ENCODE peak calls at places on chromosomes 3 and 15, in nine cellular contexts. S is LNCaP clone FGC; R is thyroid gland; T is stomach; Z is thoracic aorta; D is HL-60; A is CD8-positive, alpha-beta T cell; H is lower leg skin; G is foreskin fibroblast. M is an unnamed sample.

GRCh38 chr15:37709669-37710068 is 224.8 kb upstream of the TMCO5A start:
- DNase-seq in S (no peak), R (no peak), T (no peak), Z (no peak), D (no peak), A (no peak), H (no peak), G (no peak), M (no peak)

GRCh38 chr3:128036119-128036518 is 16.1 kb upstream of the SEC61A1 start:
- DNase-seq in S (no peak), R (no peak), T (no peak), Z (no peak), D (no peak), A (no peak), H (no peak), G (no peak), M (no peak)

GRCh38 chr3:14976317-14976716 is 28.9 kb downstream of the NR2C2 start:
- DNase-seq in S (no peak), R (no peak), T (no peak), Z (no peak), D (no peak), A (no peak), H (no peak), G (no peak), M (no peak)

GRCh38 chr3:148146947-148147346 is 550.8 kb upstream of the AGTR1 start:
- DNase-seq in S (no peak), R (peak; percentile 23), T (no peak), Z (no peak), D (no peak), A (no peak), H (no peak), G (peak; percentile 71), M (peak; percentile 65)

GRCh38 chr15:62035256-62035908 is 24.9 kb downstream of the VPS13C start:
- DNase-seq in S (no peak), R (no peak), T (no peak), Z (no peak), D (no peak), A (no peak), H (no peak), G (peak; percentile 38), M (peak; percentile 28)

GRCh38 chr3:24354230-24354629 is 140.4 kb downstream of the THRB start:
- DNase-seq in S (no peak), R (no peak), T (no peak), Z (no peak), D (no peak), A (no peak), H (no peak), G (no peak), M (no peak)

GRCh38 chr3:144864646-144865045 is 893.0 kb downstream of the DIPK2A start:
- DNase-seq in S (no peak), R (no peak), T (no peak), Z (no peak), D (no peak), A (no peak), H (no peak), G (no peak), M (no peak)

GRCh38 chr3:9826815-9827574 is 16.8 kb downstream of the RPUSD3 start:
- DNase-seq in S (no peak), R (no peak), T (no peak), Z (no peak), D (peak; percentile 63), A (no peak), H (no peak), G (no peak), M (no peak)

GRCh38 chr15:66760968-66761722 is 59.1 kb downstream of the SMAD6 start:
- DNase-seq in S (no peak), R (no peak), T (no peak), Z (no peak), D (no peak), A (no peak), H (no peak), G (no peak), M (no peak)

GRCh38 chr15:101124731-101125558 is 126.9 kb downstream of the CHSY1 start:
- DNase-seq in S (no peak), R (no peak), T (no peak), Z (no peak), D (peak; percentile 54), A (no peak), H (no peak), G (peak; percentile 47), M (peak; percentile 77)

GRCh38 chr15:83057660-83058376 is 9.2 kb downstream of the BTBD1 start:
- DNase-seq in S (no peak), R (peak; percentile 31), T (no peak), Z (no peak), D (no peak), A (no peak), H (no peak), G (no peak), M (no peak)
- TF ChIP-seq CTCF in S (no peak), R (no peak), T (no peak), Z (no peak), D (no peak), A (no peak), H (no peak), G (no peak), M (no peak)

DNA sequence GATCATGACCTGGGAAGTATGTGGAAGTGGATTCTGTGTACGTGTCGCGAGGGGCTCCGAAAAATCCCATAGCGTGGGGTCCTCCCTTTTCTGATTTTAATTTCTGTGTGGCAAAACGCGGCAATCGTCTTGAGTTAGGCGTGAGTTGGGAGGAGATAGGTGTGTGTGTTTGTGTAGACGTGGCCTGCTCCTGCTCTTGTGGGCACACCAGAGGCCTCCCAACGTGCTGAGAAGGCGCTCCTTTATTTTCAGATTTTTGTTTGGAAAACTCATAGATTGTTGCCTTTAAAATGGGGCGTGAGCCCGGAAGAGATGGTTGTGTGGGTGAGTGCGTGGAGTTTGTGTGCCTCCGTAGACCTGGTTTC is 1.3 kb downstream of the TRIM71 start:
- DNase-seq in S (no peak), R (no peak), T (no peak), Z (no peak), D (no peak), A (no peak), H (no peak), G (no peak), M (no peak)
- H3K4me3 ChIP-seq in S (no peak overlapping the region), R (no peak overlapping the region), T (peak overlapping the region; percentile 63), Z (peak overlapping the region; percentile 67), D (no peak overlapping the region), A (no peak overlapping the region), H (no peak overlapping the region), G (no peak overlapping the region), M (no peak overlapping the region)

GRCh38 chr3:33732394-33732793 is 14.3 kb upstream of the CLASP2 start:
- DNase-seq in S (no peak), R (no peak), T (no peak), Z (no peak), D (no peak), A (no peak), H (no peak), G (no peak), M (no peak)
- TF ChIP-seq CTCF in S (no peak), R (no peak), T (no peak), Z (peak; percentile 19), D (no peak), A (peak; percentile 29), H (no peak), G (peak; percentile 22), M (no peak)

DNA sequence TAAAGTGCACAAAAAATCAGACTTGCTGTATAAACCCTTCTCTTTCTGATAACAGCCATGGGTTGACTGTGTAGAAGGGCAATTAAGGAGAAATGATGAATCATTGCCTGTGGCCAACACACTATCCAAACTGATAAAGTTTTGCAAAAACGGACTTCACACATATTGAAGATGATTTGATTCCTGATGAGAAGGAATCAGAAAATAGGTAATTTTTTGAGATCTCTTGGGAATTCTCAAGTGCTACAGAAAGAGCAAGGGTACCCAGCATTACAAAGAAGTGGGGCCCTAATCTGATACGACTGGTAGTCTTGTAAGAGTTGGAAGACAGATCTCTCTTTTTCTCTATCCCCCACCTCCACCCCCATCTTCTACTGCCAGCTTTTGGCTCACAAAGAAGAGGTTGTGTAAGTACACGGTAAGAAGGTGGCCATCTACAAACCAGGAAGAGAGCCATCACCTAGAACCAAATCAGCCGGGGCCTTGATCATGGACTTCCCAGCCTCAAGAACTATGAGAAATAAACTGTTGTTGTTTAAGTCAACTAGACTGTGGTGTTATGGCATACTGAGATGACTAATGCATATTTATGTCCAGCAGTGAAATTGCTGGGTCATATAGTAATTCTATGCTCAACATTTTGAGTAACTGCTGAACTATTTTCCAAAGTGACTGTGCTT is 254.7 kb downstream of the EDEM1 start:
- DNase-seq in S (no peak), R (no peak), T (no peak), Z (no peak), D (no peak), A (no peak), H (no peak), G (no peak), M (no peak)
- H3K4me3 ChIP-seq in S (no peak overlapping the region), R (no peak overlapping the region), T (no peak overlapping the region), Z (no peak overlapping the region), D (no peak overlapping the region), A (no peak overlapping the region), H (no peak overlapping the region), G (no peak overlapping the region), M (no peak overlapping the region)

DNA sequence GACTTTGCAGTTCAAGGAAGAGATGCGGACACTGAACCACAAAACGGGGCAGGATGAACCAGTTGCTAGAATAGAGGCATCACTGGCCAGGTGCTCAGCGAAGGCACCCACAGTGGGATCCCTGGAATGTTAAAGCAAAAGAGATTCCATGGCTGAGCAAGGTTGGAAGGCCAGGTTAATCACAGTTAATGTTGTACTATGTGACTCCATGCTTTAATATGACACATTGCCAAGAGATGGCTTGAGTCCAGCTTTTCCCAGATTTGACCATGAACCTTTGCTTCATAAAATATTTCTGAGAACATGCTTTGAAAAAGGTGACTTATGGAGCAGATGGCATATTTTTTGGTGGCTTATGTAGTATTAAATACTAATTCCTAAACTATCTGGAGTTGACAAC is 76.2 kb upstream of the CMTM7 start:
- DNase-seq in S (no peak), R (no peak), T (no peak), Z (no peak), D (no peak), A (no peak), H (no peak), G (no peak), M (no peak)
- TF ChIP-seq CTCF in S (no peak), R (no peak), T (no peak), Z (no peak), D (no peak), A (no peak), H (no peak), G (no peak), M (no peak)

DNA sequence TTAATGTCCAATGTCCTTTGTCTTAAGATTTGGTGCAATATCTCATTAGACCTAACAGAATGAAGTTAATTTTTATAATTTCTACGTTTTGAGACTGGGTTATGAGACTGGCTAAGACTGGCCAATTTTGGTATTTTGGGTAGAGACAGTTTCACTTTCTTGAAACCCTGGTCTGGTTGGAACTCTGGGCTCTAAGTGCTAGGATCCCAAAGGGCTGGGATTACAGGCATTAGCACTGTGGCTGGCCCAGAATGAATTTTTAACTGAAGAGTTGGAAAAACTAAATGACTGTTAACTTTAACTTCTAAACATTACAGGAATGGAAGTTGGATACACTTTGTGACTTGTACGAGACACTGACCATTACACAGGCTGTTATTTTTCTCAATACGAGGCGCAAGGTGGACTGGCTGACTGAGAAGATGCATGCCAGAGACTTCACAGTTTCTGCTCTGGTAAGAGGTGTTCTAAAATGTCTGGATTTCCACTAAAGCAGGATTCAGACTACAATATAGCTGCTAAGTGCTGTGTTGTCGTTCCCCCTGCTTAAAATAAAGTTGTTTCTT is 3.5 kb downstream of the EIF4A2 start:
- DNase-seq in S (no peak), R (no peak), T (no peak), Z (no peak), D (no peak), A (no peak), H (no peak), G (no peak), M (no peak)
- H3K4me3 ChIP-seq in S (peak overlapping the region; percentile 13), R (no peak overlapping the region), T (peak overlapping the region; percentile 98), Z (peak overlapping the region; percentile 8), D (peak overlapping the region; percentile 89), A (no peak overlapping the region), H (no peak overlapping the region), G (peak overlapping the region; percentile 99), M (peak overlapping the region; percentile 18)

GRCh38 chr15:30924353-30924752 is 20.6 kb downstream of the FAN1 start:
- DNase-seq in S (no peak), R (no peak), T (no peak), Z (no peak), D (no peak), A (no peak), H (no peak), G (peak; percentile 27), M (peak; percentile 62)
- TF ChIP-seq CTCF in S (no peak), R (no peak), T (no peak), Z (no peak), D (no peak), A (no peak), H (no peak), G (no peak), M (no peak)